ENCODE peak calls at places on chromosome 15, in four cellular contexts. J is hepatocyte, T is H9, P is OCI-LY7. Y is an unnamed sample.
A peak's percentile ranks its signal among the peaks of the same experiment; 100 is the strongest.

GRCh38 chr15:78072080-78072892 is 5.2 kb downstream of the TBC1D2B start:
- DNase-seq in T (no peak), P (no peak), J (peak; percentile 78), Y (peak; percentile 40)

GRCh38 chr15:22978691-22979068 is 1.5 kb downstream of the CYFIP1 start:
- DNase-seq in P (no peak), T (no peak), J (no peak), Y (no peak)

GRCh38 chr15:83077487-83078230 is 10.6 kb upstream of the BTBD1 start:
- DNase-seq in J (no peak), T (no peak), P (no peak), Y (no peak)

GRCh38 chr15:78910836-78911235 is 34.0 kb downstream of the CTSH start:
- DNase-seq in T (no peak), J (no peak), P (no peak), Y (no peak)

GRCh38 chr15:90529369-90530249 is at the start of gene CRTC3:
- DNase-seq in J (peak; percentile 80), T (peak; percentile 46), P (peak; percentile 70), Y (peak; percentile 60)

GRCh38 chr15:92069308-92070244 is 216.1 kb downstream of the SLCO3A1 start:
- DNase-seq in P (no peak), T (no peak), J (peak; percentile 48), Y (peak; percentile 57)

GRCh38 chr15:71385026-71385425 is 269.8 kb downstream of the THSD4 start:
- DNase-seq in J (no peak), T (no peak), P (no peak), Y (no peak)

GRCh38 chr15:61951949-61952348 is 108.3 kb downstream of the VPS13C start:
- DNase-seq in T (no peak), J (no peak), P (no peak), Y (peak; percentile 10)

GRCh38 chr15:95937128-95937528 is 393.4 kb upstream of the NR2F2 start:
- DNase-seq in J (no peak), P (no peak), T (no peak), Y (peak; percentile 36)

GRCh38 chr15:85727068-85727467 is 67.7 kb downstream of the KLHL25 start:
- DNase-seq in J (no peak), T (no peak), P (no peak), Y (peak; percentile 25)

GRCh38 chr15:44882499-44882968 is 74.0 kb upstream of the TERB2 start:
- DNase-seq in J (no peak), T (no peak), P (no peak), Y (no peak)

GRCh38 chr15:69666441-69666882 is 213.8 kb downstream of the RPLP1 start:
- DNase-seq in J (no peak), T (no peak), P (no peak), Y (peak; percentile 9)

GRCh38 chr15:43826029-43826507 is 734 bp upstream of the WDR76 start:
- DNase-seq in T (no peak), P (no peak), J (no peak), Y (no peak)

GRCh38 chr15:58182460-58183163 is 44.4 kb downstream of the AQP9 start:
- DNase-seq in T (peak; percentile 78), P (peak; percentile 14), J (peak; percentile 69), Y (peak; percentile 64)

GRCh38 chr15:91408476-91409076 is 308.5 kb downstream of the SV2B start:
- DNase-seq in T (no peak), J (peak; percentile 59), P (no peak), Y (peak; percentile 60)

GRCh38 chr15:41690636-41691035 is 30.4 kb downstream of the MGA start:
- DNase-seq in T (no peak), J (no peak), P (no peak), Y (no peak)

GRCh38 chr15:41693757-41694156 is 33.6 kb downstream of the MGA start:
- DNase-seq in P (no peak), J (no peak), T (no peak), Y (no peak)

GRCh38 chr15:41691471-41691870 is 31.3 kb downstream of the MGA start:
- DNase-seq in T (no peak), J (no peak), P (no peak), Y (peak; percentile 36)

GRCh38 chr15:41689834-41690233 is 29.6 kb downstream of the MGA start:
- DNase-seq in T (no peak), J (no peak), P (no peak), Y (no peak)

DNA sequence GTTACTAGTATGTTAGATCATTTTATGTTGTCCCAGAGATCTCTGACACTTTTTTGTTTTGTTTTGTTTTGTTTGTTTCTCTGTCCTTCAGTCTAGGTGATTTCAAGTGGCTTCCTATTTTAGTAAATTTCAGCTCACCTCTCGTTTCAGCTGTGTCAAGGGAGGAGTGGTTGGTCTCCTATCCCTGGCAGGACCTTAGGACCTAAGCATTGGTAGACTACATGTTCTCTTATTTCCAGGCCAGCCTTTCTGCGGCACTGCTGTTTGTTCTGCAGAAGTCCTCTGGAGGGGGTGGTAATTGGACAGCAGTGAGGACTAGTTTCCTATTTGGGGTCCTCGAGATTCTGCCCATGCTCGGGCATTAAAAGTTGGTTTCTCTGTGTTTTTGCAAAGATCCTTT is 31.8 kb downstream of the MGA start:
- DNase-seq in J (no peak), P (no peak), T (no peak), Y (no peak)
- H4K20me1 ChIP-seq in J (peaks cover 41% of the 10 kb centered on the region), P (peaks cover 19% of the 10 kb centered on the region), T (no peaks in the 10 kb centered on the region), Y (no peaks in the 10 kb centered on the region)

GRCh38 chr15:41561777-41562145 is 2.7 kb downstream of the TYRO3 start:
- DNase-seq in T (peak; percentile 75), P (no peak), J (no peak), Y (peak; percentile 75)
- H3K4me1 ChIP-seq in T (peaks cover 28% of the 10 kb centered on the region), P (peaks cover 18% of the 10 kb centered on the region), J (peaks cover 75% of the 10 kb centered on the region), Y (peaks cover 6% of the 10 kb centered on the region)

DNA sequence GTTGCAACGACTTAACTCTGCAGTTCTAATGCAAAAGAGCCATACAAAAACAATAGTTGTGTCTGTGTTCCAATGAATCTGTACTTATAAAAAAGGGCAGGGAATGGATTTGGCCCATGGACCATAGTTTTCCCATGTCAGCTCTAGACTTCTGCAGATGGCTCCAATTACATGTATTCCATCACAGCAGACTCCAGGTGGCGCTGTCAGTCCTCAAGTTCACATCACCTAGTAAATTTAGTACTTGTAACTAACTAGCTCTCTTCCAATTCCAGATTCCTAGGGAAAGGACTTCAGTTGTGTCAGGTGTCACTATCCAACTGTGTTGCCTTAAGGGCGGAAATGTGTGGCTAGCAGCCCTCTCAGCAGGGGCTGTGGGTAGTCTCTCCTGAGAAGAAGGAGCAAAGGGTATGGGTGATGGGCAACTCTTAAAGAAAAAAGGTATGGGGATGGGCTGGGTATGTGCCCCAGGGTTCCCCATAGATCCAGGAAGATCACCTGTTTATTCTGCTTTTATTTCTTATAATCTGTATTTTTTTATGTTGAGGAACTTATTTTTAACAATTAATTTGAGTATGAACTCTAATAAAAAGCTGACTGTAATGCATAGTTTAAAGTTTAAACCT is 36.2 kb downstream of the BBS4 start:
- DNase-seq in P (peak; percentile 69), T (peak; percentile 78), J (peak; percentile 81), Y (peak; percentile 64)
- TF ChIP-seq CTCF in P (peak; percentile 96), T (peak; percentile 91), J (peak; percentile 74), Y (peak; percentile 88)

DNA sequence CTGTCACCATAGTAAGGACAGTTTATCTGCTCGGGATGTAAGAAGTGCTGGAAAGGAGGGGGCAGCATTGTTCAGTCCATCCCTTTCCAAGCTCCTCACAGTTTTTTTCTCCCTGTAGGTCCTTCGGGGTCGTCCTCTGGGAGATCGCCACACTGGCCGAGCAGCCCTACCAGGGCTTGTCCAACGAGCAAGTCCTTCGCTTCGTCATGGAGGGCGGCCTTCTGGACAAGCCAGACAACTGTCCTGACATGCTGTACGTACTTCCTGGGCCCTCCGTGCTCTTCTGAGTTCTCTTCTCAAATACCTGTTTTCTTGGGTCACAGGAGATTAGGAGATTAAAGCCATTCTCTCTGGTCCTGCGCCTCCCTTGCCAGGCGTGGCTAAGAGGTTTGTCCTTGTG is 59.1 kb downstream of the PGPEP1L start:
- DNase-seq in P (no peak), J (no peak), T (no peak), Y (no peak)
- H4K20me1 ChIP-seq in P (no peaks in the 10 kb centered on the region), J (peaks cover 6% of the 10 kb centered on the region), T (no peaks in the 10 kb centered on the region), Y (no peaks in the 10 kb centered on the region)

DNA sequence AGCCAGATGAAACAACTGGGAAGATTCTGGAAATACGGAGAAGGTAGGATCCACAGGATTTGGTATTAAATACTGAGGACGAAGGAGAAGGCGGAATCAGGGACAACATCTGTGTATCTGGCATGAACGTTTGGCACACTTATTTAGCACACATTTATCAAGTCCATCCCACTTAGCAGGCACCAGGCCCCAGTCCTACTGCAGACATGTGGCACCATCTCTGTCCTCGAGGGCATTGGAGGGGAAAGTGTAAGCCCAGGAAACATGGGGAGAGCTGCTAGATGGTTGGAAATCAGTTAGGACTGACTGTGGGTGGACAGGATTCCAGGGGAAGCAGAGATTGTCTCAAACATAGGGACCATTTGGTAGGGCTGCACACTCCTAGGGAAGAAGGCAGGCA is 29.0 kb upstream of the LCTL start:
- DNase-seq in T (no peak), J (no peak), P (no peak), Y (no peak)
- H3K4me1 ChIP-seq in T (no peaks in the 10 kb centered on the region), J (no peaks in the 10 kb centered on the region), P (no peaks in the 10 kb centered on the region), Y (no peaks in the 10 kb centered on the region)

DNA sequence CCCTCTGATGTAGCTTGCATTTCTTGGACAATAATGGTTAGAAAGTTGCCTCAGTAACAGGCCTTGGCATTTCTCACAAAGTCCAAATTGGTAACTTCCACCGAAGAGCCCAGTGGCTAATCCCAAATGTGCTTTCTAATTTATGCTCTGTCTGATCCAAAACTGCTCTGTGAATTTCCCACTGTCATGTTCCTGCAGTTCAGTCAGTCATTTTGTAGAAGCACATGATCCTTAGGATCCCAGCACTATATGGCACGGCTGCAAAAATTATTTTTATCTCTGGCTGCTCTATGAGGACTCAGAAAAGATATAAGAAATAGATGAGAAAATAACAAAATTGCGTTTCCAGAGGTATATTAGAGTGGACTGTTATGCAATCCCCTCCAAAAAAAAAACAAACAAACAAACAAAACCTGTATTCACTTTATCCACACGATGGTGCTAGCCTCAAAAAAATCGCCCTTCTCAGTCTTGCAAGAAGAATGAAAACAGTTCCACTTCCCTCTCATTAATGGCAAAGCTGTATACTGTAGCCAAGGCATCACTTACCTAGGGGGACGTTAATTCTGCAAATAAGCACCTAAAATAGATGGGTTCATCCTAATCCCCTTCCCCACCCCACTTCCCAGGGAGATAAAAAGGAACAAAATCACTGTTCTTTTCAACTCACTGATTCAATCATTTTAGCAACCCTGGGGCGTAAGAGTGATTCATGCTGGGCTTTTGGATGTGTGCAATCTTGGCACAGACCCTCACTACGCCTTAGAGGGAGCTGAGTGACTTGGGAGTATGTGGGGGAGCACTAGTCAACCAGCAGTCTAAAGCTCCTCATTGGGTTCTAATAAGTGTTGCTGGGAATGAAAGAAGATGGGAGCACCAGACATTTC is 61.3 kb downstream of the TMCO5A start:
- DNase-seq in J (peak; percentile 71), T (no peak), P (peak; percentile 76), Y (peak; percentile 84)
- TF ChIP-seq CTCF in J (peak; percentile 80), T (peak; percentile 79), P (peak; percentile 93), Y (peak; percentile 69)

GRCh38 chr15:84703808-84704207 is 12.1 kb downstream of the SEC11A start:
- DNase-seq in T (no peak), P (no peak), J (no peak), Y (no peak)
- H4K20me1 ChIP-seq in T (no peaks in the 10 kb centered on the region), P (peaks cover 19% of the 10 kb centered on the region), J (peaks cover 41% of the 10 kb centered on the region), Y (no peaks in the 10 kb centered on the region)

DNA sequence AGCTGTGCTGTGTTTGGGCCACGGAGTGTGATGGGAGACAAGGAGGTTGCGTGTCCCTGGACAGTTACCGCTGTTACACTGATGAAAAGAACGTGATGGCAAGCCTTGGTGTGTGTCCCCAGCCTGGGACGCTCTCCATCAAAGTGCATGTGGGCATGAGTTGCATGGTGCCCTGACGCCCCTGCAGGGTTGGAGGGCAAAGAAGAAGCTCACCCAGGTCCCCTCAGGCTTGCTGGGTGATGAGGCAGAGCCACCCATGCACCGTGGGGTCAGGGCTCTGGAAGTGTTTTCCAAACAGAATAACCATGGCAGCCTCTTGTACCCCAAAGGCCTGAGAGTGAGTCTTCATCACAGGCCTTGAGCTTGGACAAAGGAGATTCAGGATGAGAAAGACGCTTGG is 189.2 kb downstream of the ATP10A start:
- DNase-seq in T (no peak), P (no peak), J (no peak), Y (no peak)
- H3K4me1 ChIP-seq in T (peaks cover 20% of the 10 kb centered on the region), P (no peaks in the 10 kb centered on the region), J (peaks cover 22% of the 10 kb centered on the region), Y (no peaks in the 10 kb centered on the region)

Y was measured in fibroblast of lung.